ENCODE peak calls at places on chromosomes 3 and 15, in four cellular contexts. E is GM12891, L is H1, J is SK-N-SH. I is an unnamed sample.

GRCh38 chr3:192260611-192261010 is 466.7 kb downstream of the FGF12 start:
- DNase-seq in J (no peak), L (no peak), E (no peak), I (no peak)

GRCh38 chr3:71547254-71548198 is 36.0 kb downstream of the FOXP1 start:
- DNase-seq in J (no peak), E (no peak), L (no peak), I (no peak)

GRCh38 chr3:146895026-146895749 is 290.0 kb upstream of the PLSCR5 start:
- DNase-seq in E (no peak), J (no peak), L (no peak), I (no peak)

GRCh38 chr3:32959370-32959769 is 7.9 kb downstream of the CCR4 start:
- DNase-seq in L (peak; percentile 48), E (no peak), J (no peak), I (no peak)

GRCh38 chr3:152172465-152172864 is 96.3 kb upstream of the MBNL1 start:
- DNase-seq in J (no peak), E (no peak), L (no peak), I (no peak)

GRCh38 chr3:115042351-115042750 is 104.7 kb downstream of the ZBTB20 start:
- DNase-seq in E (no peak), J (no peak), L (no peak), I (no peak)

GRCh38 chr3:190175490-190175889 is 54.8 kb upstream of the P3H2 start:
- DNase-seq in J (no peak), L (no peak), E (no peak), I (no peak)

GRCh38 chr3:52174896-52175295 is 20.7 kb upstream of the POC1A start:
- DNase-seq in J (no peak), E (no peak), L (no peak), I (no peak)

GRCh38 chr15:68586274-68586961 is 7.6 kb downstream of the CORO2B start:
- DNase-seq in E (no peak), L (no peak), J (no peak), I (no peak)

GRCh38 chr15:95970326-95970725 is 360.2 kb upstream of the NR2F2 start:
- DNase-seq in L (no peak), J (no peak), E (no peak), I (no peak)

GRCh38 chr3:124730920-124731297 is 657 bp downstream of the UMPS start:
- DNase-seq in E (no peak), L (no peak), J (no peak), I (no peak)

GRCh38 chr3:15783361-15783969 is 14.3 kb downstream of the ANKRD28 start:
- DNase-seq in J (no peak), L (no peak), E (no peak), I (no peak)

GRCh38 chr3:128263946-128264345 is 110.7 kb downstream of the EEFSEC start:
- DNase-seq in E (no peak), L (peak; percentile 29), J (peak; percentile 60), I (no peak)

DNA sequence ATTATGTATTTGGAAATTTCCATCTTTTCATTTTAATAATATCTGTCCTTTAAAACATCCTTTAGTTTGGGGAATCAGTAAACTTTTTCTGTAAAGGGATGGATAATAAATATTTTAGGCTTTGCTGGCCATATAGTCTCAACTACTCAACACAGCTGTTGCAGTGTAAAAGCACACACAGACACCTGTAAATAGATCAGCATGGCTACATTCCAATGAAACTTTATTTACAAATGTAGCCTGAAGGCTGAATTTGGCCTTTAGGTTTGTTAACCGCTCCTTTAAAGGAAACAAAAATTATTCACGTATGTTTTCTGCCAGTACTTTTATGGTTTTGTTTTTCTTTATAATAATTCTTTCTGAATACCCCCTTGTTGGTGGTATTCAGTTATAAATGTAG is 184.8 kb downstream of the ADAMTSL3 start:
- DNase-seq in E (no peak), L (no peak), J (no peak), I (no peak)
- TF ChIP-seq TAF1 in E (no peak), L (no peak), J (no peak), I (no peak)

DNA sequence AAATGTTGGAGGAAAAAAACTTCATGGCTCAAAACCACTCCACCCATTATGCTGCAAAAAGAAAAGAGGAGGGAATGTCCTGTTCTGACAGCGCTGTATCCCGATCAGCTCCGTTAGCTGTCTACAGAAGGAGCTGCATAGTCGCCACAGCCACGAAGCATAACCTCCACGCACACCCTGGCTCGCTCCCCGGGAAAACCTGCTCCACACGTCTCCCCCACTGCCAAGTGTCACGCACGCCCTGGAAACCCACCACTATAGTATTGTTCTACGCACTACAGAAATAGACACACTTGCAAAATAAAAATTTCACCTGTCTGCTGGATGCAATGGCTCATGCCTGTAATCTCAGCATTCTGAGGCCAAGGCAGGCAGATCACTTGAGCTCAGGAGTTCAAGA is 55.8 kb downstream of the TBC1D2B start:
- DNase-seq in E (no peak), L (no peak), J (no peak), I (no peak)
- TF ChIP-seq TAF1 in E (no peak), L (no peak), J (no peak), I (no peak)

GRCh38 chr3:183762304-183762703 is 63.1 kb downstream of the MAP6D1 start:
- DNase-seq in L (no peak), E (no peak), J (no peak), I (no peak)
- TF ChIP-seq TAF1 in L (no peak), E (no peak), J (no peak), I (no peak)

DNA sequence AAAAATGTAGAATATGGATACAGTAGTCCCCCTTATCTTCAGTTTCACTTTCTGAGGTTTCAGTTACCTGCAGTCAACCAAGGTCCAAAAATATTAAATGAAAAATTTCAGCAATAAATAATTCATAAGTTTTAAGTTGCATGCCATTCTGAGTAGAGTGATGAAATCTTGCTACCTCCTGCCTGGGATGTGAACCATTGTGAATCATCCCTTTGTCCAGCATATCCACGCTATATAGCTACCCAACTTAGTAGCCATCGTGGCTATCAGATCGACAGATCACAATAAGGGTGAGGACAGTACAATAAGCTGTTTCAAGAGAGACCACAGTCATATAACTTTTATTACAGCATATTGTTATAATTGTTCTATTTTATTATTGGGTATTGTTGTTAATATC is 1.2 kb upstream of the LARS2 start:
- DNase-seq in E (no peak), L (no peak), J (no peak), I (no peak)
- TF ChIP-seq TAF1 in E (no peak), L (no peak), J (no peak), I (no peak)

GRCh38 chr3:50442940-50443579 is 60.4 kb downstream of the CACNA2D2 start:
- DNase-seq in E (no peak), J (no peak), L (no peak), I (no peak)

GRCh38 chr3:50447290-50447840 is 56.1 kb downstream of the CACNA2D2 start:
- DNase-seq in L (no peak), E (no peak), J (no peak), I (no peak)

GRCh38 chr3:50444782-50445181 is 58.7 kb downstream of the CACNA2D2 start:
- DNase-seq in L (no peak), E (no peak), J (no peak), I (no peak)

GRCh38 chr3:50444213-50444612 is 59.2 kb downstream of the CACNA2D2 start:
- DNase-seq in J (no peak), L (no peak), E (no peak), I (no peak)

GRCh38 chr3:50445919-50446318 is 57.5 kb downstream of the CACNA2D2 start:
- DNase-seq in J (no peak), E (no peak), L (no peak), I (no peak)
- TF ChIP-seq TAF1 in J (no peak), E (no peak), L (no peak), I (no peak)

GRCh38 chr15:79261836-79262235 is 20.7 kb upstream of the ANKRD34C start:
- DNase-seq in J (no peak), E (no peak), L (no peak), I (no peak)

DNA sequence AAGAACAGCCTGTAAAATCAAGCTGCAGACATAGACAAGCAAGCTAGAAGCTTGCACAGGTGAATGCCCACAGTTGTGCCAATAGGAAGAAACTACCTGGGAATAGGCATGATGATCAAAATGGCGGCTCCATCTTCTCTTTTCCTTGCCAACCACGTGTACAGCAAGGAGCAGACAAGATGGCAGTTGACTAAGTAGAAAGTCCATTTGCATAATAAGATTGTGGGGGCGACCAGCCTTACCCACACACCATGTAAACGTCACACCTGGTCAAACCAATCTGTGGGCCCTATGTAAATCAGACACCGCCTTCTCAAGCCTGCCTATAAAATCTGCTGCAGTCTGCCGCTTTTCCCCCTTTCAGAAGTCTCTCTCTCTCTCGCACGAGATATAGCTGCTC is 25.1 kb upstream of the ANKRD34C start:
- DNase-seq in L (no peak), E (no peak), J (no peak), I (no peak)
- TF ChIP-seq TAF1 in L (no peak), E (no peak), J (no peak), I (no peak)